ENCODE peak calls at places on chromosomes 7 and 10, in eight cellular contexts. D is astrocyte of the spinal cord; J is A549; Y is colonic mucosa; T is CD4-positive, alpha-beta T cell; L is HCT116; M is Calu3; U is upper lobe of right lung. N is an unnamed sample.

GRCh38 chr10:86795353-86795752 is 38.9 kb downstream of the BMPR1A start:
- DNase-seq in U (no peak), T (no peak), L (peak; percentile 34), D (peak; percentile 85), J (peak; percentile 16), M (no peak), Y (no peak), N (no peak)

GRCh38 chr10:3412646-3413045 is 240.1 kb upstream of the PITRM1 start:
- DNase-seq in D (no peak), M (no peak), J (no peak), L (no peak), T (no peak), Y (no peak), U (no peak), N (no peak)

GRCh38 chr10:16949806-16950205 is 132.6 kb upstream of the RSU1 start:
- DNase-seq in T (no peak), J (no peak), U (no peak), D (peak; percentile 15), L (no peak), M (no peak), Y (no peak), N (no peak)

GRCh38 chr7:55977831-55978230 is 13.4 kb downstream of the NIPSNAP2 start:
- DNase-seq in L (no peak), J (no peak), Y (no peak), U (no peak), M (no peak), T (no peak), D (peak; percentile 64), N (no peak)

GRCh38 chr7:37173655-37174054 is 275.0 kb downstream of the ELMO1 start:
- DNase-seq in M (no peak), J (no peak), L (no peak), D (no peak), U (no peak), T (no peak), Y (no peak), N (no peak)

GRCh38 chr10:89535185-89536012 is at the start of gene SLC16A12:
- DNase-seq in Y (no peak), T (no peak), L (no peak), M (peak; percentile 41), U (peak; percentile 68), J (no peak), D (peak; percentile 23), N (no peak)

GRCh38 chr7:93119191-93119905 is 1.6 kb upstream of the SAMD9 start:
- DNase-seq in T (no peak), U (no peak), M (peak; percentile 67), L (no peak), D (peak; percentile 64), J (no peak), Y (no peak), N (no peak)

GRCh38 chr7:40211291-40212003 is 76.6 kb downstream of the SUGCT start:
- DNase-seq in L (no peak), M (no peak), U (no peak), D (peak; percentile 49), J (no peak), T (no peak), Y (no peak), N (no peak)

GRCh38 chr7:69871213-69871885 is 273.1 kb downstream of the AUTS2 start:
- DNase-seq in L (no peak), J (peak; percentile 44), D (peak; percentile 65), T (no peak), U (no peak), Y (no peak), M (no peak), N (no peak)

GRCh38 chr10:34106356-34106885 is 708.7 kb downstream of the PARD3 start:
- DNase-seq in M (no peak), T (no peak), J (no peak), U (no peak), D (no peak), L (no peak), Y (no peak), N (no peak)

GRCh38 chr10:97782455-97783228 is 10.8 kb upstream of the SFRP5 start:
- DNase-seq in M (no peak), T (no peak), Y (no peak), D (no peak), L (no peak), U (no peak), J (no peak), N (no peak)

GRCh38 chr10:3782456-3783312 is 2.3 kb downstream of the KLF6 start:
- DNase-seq in Y (peak; percentile 73), U (no peak), L (no peak), T (peak; percentile 52), J (no peak), D (peak; percentile 94), M (peak; percentile 71), N (peak; percentile 69)

GRCh38 chr10:95660283-95660682 is 3.8 kb upstream of the ALDH18A1 start:
- DNase-seq in D (peak; percentile 60), Y (no peak), J (no peak), L (no peak), M (no peak), T (no peak), U (no peak), N (no peak)

GRCh38 chr7:34497153-34497777 is 160.8 kb upstream of the NPSR1 start:
- DNase-seq in M (peak; percentile 32), J (peak; percentile 15), T (no peak), U (no peak), D (no peak), L (peak; percentile 8), Y (no peak), N (no peak)
- TF ChIP-seq CTCF in M (peak; percentile 50), J (peak; percentile 15), T (no peak), U (peak; percentile 11), D (peak; percentile 35), L (peak; percentile 66), Y (no peak), N (no peak)

GRCh38 chr7:136116186-136116585 is 139.0 kb upstream of the MTPN start:
- DNase-seq in T (no peak), J (no peak), M (no peak), L (no peak), U (no peak), Y (no peak), D (no peak), N (no peak)

GRCh38 chr7:136117539-136117938 is 140.4 kb upstream of the MTPN start:
- DNase-seq in Y (no peak), T (no peak), D (no peak), J (no peak), U (no peak), M (no peak), L (no peak), N (no peak)

GRCh38 chr7:136114966-136115762 is 138.0 kb upstream of the MTPN start:
- DNase-seq in U (no peak), J (peak; percentile 48), L (peak; percentile 13), Y (peak; percentile 44), D (peak; percentile 45), M (peak; percentile 19), T (peak; percentile 11), N (no peak)
- TF ChIP-seq CTCF in U (peak; percentile 70), J (peak; percentile 50), L (peak; percentile 68), Y (peak; percentile 48), D (peak; percentile 78), M (peak; percentile 53), T (peak; percentile 59), N (peak; percentile 43)

GRCh38 chr7:139987691-139988516 is 74.8 kb downstream of the PARP12 start:
- DNase-seq in D (peak; percentile 22), L (no peak), Y (no peak), M (no peak), J (no peak), U (no peak), T (no peak), N (no peak)
- TF ChIP-seq CTCF in D (peak; percentile 17), L (peak; percentile 31), Y (no peak), M (no peak), J (no peak), U (no peak), T (no peak), N (no peak)

GRCh38 chr7:12436896-12437535 is 33.4 kb upstream of the VWDE start:
- DNase-seq in D (peak; percentile 56), J (no peak), U (no peak), M (peak; percentile 27), Y (no peak), T (no peak), L (no peak), N (no peak)
- TF ChIP-seq CTCF in D (peak; percentile 45), J (peak; percentile 29), U (no peak), M (no peak), Y (no peak), T (no peak), L (peak; percentile 32), N (no peak)

GRCh38 chr7:132996581-132997242 is 85.2 kb downstream of the CHCHD3 start:
- DNase-seq in M (no peak), T (no peak), L (no peak), U (no peak), D (no peak), J (no peak), Y (no peak), N (no peak)

GRCh38 chr7:132998763-132999162 is 83.1 kb downstream of the CHCHD3 start:
- DNase-seq in Y (no peak), J (no peak), M (no peak), D (no peak), L (no peak), T (no peak), U (no peak), N (no peak)

GRCh38 chr7:132997505-132997904 is 84.4 kb downstream of the CHCHD3 start:
- DNase-seq in U (no peak), M (no peak), T (no peak), Y (no peak), J (no peak), D (no peak), L (no peak), N (no peak)

GRCh38 chr7:133001727-133002126 is 80.2 kb downstream of the CHCHD3 start:
- DNase-seq in D (no peak), T (no peak), M (no peak), L (no peak), Y (no peak), U (no peak), J (no peak), N (no peak)

GRCh38 chr7:132999845-133000244 is 82.0 kb downstream of the CHCHD3 start:
- DNase-seq in L (no peak), T (no peak), M (no peak), U (no peak), D (no peak), J (no peak), Y (no peak), N (no peak)
- TF ChIP-seq CTCF in L (no peak), T (no peak), M (no peak), U (no peak), D (no peak), J (no peak), Y (no peak), N (no peak)

N was measured in activated B cell treated with CpG ODN at 0.5 μM for 24 hours.